ENCODE peak calls at places on chromosomes 11 and 22, in nine cellular contexts. W is AG08396, D is KBM-7, F is progenitor cell of endocrine pancreas, I is right atrium auricular region, S is astrocyte of the spinal cord, C is NCI-H187 treated with DMSO at 0.1 percent for 48 hours, Q is lower lobe of right lung, E is H4. P is an unnamed sample.

GRCh38 chr11:59206635-59207034 is 6.1 kb downstream of the MPEG1 start:
- DNase-seq in W (peak; percentile 39), F (no peak), S (no peak), C (no peak), I (no peak), Q (no peak), E (peak; percentile 41), D (peak; percentile 49), P (peak; percentile 43)

GRCh38 chr22:30310881-30311771 is 15.6 kb downstream of the TBC1D10A start:
- DNase-seq in C (no peak), E (peak; percentile 49), Q (peak; percentile 77), D (no peak), W (peak; percentile 69), I (peak; percentile 84), S (no peak), F (no peak), P (peak; percentile 63)

GRCh38 chr11:46655631-46656030 is 38.3 kb downstream of the ATG13 start:
- DNase-seq in C (no peak), F (no peak), I (no peak), D (no peak), Q (no peak), S (no peak), E (no peak), W (no peak), P (no peak)

GRCh38 chr11:123587559-123587958 is 66.9 kb downstream of the SCN3B start:
- DNase-seq in C (no peak), F (no peak), W (no peak), D (no peak), S (no peak), E (no peak), I (no peak), Q (no peak), P (no peak)

GRCh38 chr11:115761348-115761747 is 257.1 kb upstream of the CADM1 start:
- DNase-seq in Q (peak; percentile 55), W (no peak), F (no peak), I (no peak), C (no peak), E (no peak), S (no peak), D (no peak), P (no peak)

GRCh38 chr11:74570266-74571061 is 21.9 kb upstream of the POLD3 start:
- DNase-seq in D (peak; percentile 77), F (no peak), Q (no peak), E (peak; percentile 49), C (no peak), W (peak; percentile 54), I (no peak), S (peak; percentile 38), P (peak; percentile 50)

GRCh38 chr11:33724644-33725035 is 11.6 kb downstream of the CD59 start:
- DNase-seq in W (no peak), C (no peak), D (peak; percentile 49), Q (no peak), E (no peak), I (no peak), S (no peak), F (no peak), P (no peak)

GRCh38 chr22:39997939-39998726 is 3.4 kb downstream of the FAM83F start:
- DNase-seq in Q (no peak), C (no peak), E (peak; percentile 85), W (no peak), S (peak; percentile 18), D (no peak), I (no peak), F (no peak), P (no peak)

GRCh38 chr11:113778111-113778910 is 1.3 kb upstream of the CLDN25 start:
- DNase-seq in I (no peak), F (no peak), W (peak; percentile 43), Q (no peak), E (peak; percentile 53), C (no peak), S (peak; percentile 30), D (no peak), P (peak; percentile 38)

GRCh38 chr11:121540627-121541026 is 87.9 kb upstream of the SORL1-AS1 start:
- DNase-seq in D (no peak), Q (no peak), E (no peak), C (no peak), S (no peak), F (no peak), I (no peak), W (no peak), P (no peak)

GRCh38 chr22:43343262-43343988 is at the start of gene SCUBE1:
- DNase-seq in C (no peak), F (peak; percentile 67), Q (peak; percentile 67), I (no peak), E (no peak), D (peak; percentile 14), S (no peak), W (peak; percentile 88), P (peak; percentile 35)

GRCh38 chr22:20509344-20510047 is 2.1 kb downstream of the MED15 start:
- DNase-seq in W (peak; percentile 84), Q (peak; percentile 80), C (no peak), S (peak; percentile 93), F (no peak), D (peak; percentile 87), I (peak; percentile 89), E (peak; percentile 81), P (peak; percentile 92)

GRCh38 chr11:111652184-111652583 is 49.9 kb downstream of the SIK2 start:
- DNase-seq in I (no peak), S (no peak), F (no peak), Q (no peak), W (no peak), D (no peak), E (no peak), C (no peak), P (peak; percentile 32)

GRCh38 chr11:102603091-102603490 is 22.0 kb downstream of the MMP20 start:
- DNase-seq in Q (no peak), W (peak; percentile 28), I (no peak), E (peak; percentile 81), S (peak; percentile 85), F (no peak), C (no peak), D (no peak), P (peak; percentile 26)

GRCh38 chr22:30246962-30247376 is 410 bp upstream of the LIF start:
- DNase-seq in D (no peak), Q (no peak), E (no peak), I (no peak), W (no peak), F (no peak), S (no peak), C (no peak), P (no peak)

GRCh38 chr11:35014352-35014751 is 97.9 kb downstream of the PDHX start:
- DNase-seq in D (no peak), Q (no peak), E (peak; percentile 38), S (peak; percentile 92), W (peak; percentile 64), I (no peak), F (no peak), C (no peak), P (peak; percentile 63)

GRCh38 chr11:44955019-44955738 is 4.5 kb upstream of the TP53I11 start:
- DNase-seq in E (peak; percentile 86), I (peak; percentile 81), W (peak; percentile 86), Q (peak; percentile 66), C (no peak), F (no peak), D (peak; percentile 78), S (peak; percentile 63), P (peak; percentile 97)

GRCh38 chr11:65378928-65379638 is 3.4 kb downstream of the SLC25A45 start:
- DNase-seq in D (no peak), Q (no peak), I (no peak), E (no peak), S (no peak), W (no peak), F (no peak), C (no peak), P (no peak)

GRCh38 chr11:12287374-12288211 is 89.8 kb upstream of the PARVA start:
- DNase-seq in I (peak; percentile 89), S (peak; percentile 99), D (peak; percentile 30), C (no peak), Q (no peak), F (peak; percentile 46), E (peak; percentile 95), W (peak; percentile 83), P (peak; percentile 90)

GRCh38 chr11:76237041-76237649 is 30.8 kb upstream of the WNT11 start:
- DNase-seq in W (no peak), F (no peak), I (no peak), E (no peak), S (peak; percentile 3), D (no peak), C (no peak), Q (no peak), P (no peak)

GRCh38 chr11:71078482-71078881 is 173.9 kb downstream of the SHANK2 start:
- DNase-seq in F (no peak), I (no peak), W (no peak), E (no peak), S (no peak), Q (no peak), D (no peak), C (no peak), P (no peak)

GRCh38 chr11:92979176-92979575 is 9.7 kb downstream of the MTNR1B start:
- DNase-seq in S (peak; percentile 69), D (no peak), Q (no peak), W (peak; percentile 43), C (no peak), I (no peak), F (no peak), E (peak; percentile 29), P (no peak)

GRCh38 chr11:57240007-57240406 is 3.0 kb upstream of the APLNR start:
- DNase-seq in W (no peak), D (no peak), S (no peak), Q (no peak), F (no peak), C (no peak), E (no peak), I (no peak), P (no peak)

GRCh38 chr11:64357904-64358535 is 942 bp upstream of the RPS6KA4 start:
- DNase-seq in C (no peak), S (no peak), D (no peak), I (no peak), E (peak; percentile 53), F (no peak), Q (no peak), W (no peak), P (peak; percentile 43)

P was measured in hepatic stellate cell.